ENCODE peak calls at places on chromosomes 13 and 19, in five cellular contexts. One of them, this sample, is unnamed.

GRCh38 chr19:34269968-34270621 is 15.7 kb downstream of the GARRE1 start:
- DNase-seq in GM10248: peak
- DNase-seq in upper lobe of left lung: no peak
- DNase-seq in mammary epithelial cell: peak
- DNase-seq in colonic mucosa: peak
- DNase-seq in this sample: peak

GRCh38 chr19:13833330-13834265 is 38.4 kb downstream of the ZSWIM4 start:
- DNase-seq in GM10248: peak
- DNase-seq in upper lobe of left lung: peak
- DNase-seq in mammary epithelial cell: peak
- DNase-seq in colonic mucosa: peak
- DNase-seq in this sample: peak

GRCh38 chr13:80166352-80166751 is 174.6 kb downstream of the SPRY2 start:
- DNase-seq in GM10248: no peak
- DNase-seq in upper lobe of left lung: no peak
- DNase-seq in mammary epithelial cell: no peak
- DNase-seq in colonic mucosa: no peak
- DNase-seq in this sample: no peak

GRCh38 chr13:48403151-48403631 is 9.7 kb downstream of the LPAR6 start:
- DNase-seq in GM10248: peak
- DNase-seq in upper lobe of left lung: no peak
- DNase-seq in mammary epithelial cell: no peak
- DNase-seq in colonic mucosa: no peak
- DNase-seq in this sample: no peak

GRCh38 chr13:64758520-64758919 is 2471.6 kb downstream of the PCDH9 start:
- DNase-seq in GM10248: no peak
- DNase-seq in upper lobe of left lung: no peak
- DNase-seq in mammary epithelial cell: no peak
- DNase-seq in colonic mucosa: no peak
- DNase-seq in this sample: no peak

GRCh38 chr13:110010433-110011135 is 224.2 kb upstream of the IRS2 start:
- DNase-seq in GM10248: no peak
- DNase-seq in upper lobe of left lung: no peak
- DNase-seq in mammary epithelial cell: no peak
- DNase-seq in colonic mucosa: no peak
- DNase-seq in this sample: no peak

GRCh38 chr13:43058836-43059235 is 35.5 kb downstream of the DNAJC15 start:
- DNase-seq in GM10248: no peak
- DNase-seq in upper lobe of left lung: no peak
- DNase-seq in mammary epithelial cell: no peak
- DNase-seq in colonic mucosa: no peak
- DNase-seq in this sample: no peak

GRCh38 chr19:33300016-33300981 is 2.0 kb downstream of the CEBPA start:
- DNase-seq in GM10248: no peak
- DNase-seq in upper lobe of left lung: peak
- DNase-seq in mammary epithelial cell: no peak
- DNase-seq in colonic mucosa: no peak
- DNase-seq in this sample: no peak

GRCh38 chr19:29512748-29513147 is 13.0 kb upstream of the VSTM2B start:
- DNase-seq in GM10248: no peak
- DNase-seq in upper lobe of left lung: no peak
- DNase-seq in mammary epithelial cell: no peak
- DNase-seq in colonic mucosa: no peak
- DNase-seq in this sample: no peak

GRCh38 chr13:74464656-74465055 is 330.5 kb upstream of the KLF12 start:
- DNase-seq in GM10248: no peak
- DNase-seq in upper lobe of left lung: no peak
- DNase-seq in mammary epithelial cell: no peak
- DNase-seq in colonic mucosa: no peak
- DNase-seq in this sample: no peak

GRCh38 chr19:51368366-51369282 is at the start of gene CLDND2:
- DNase-seq in GM10248: no peak
- DNase-seq in upper lobe of left lung: no peak
- DNase-seq in mammary epithelial cell: no peak
- DNase-seq in colonic mucosa: no peak
- DNase-seq in this sample: no peak

GRCh38 chr19:13764101-13764807 is at the start of gene MRI1:
- DNase-seq in GM10248: peak
- DNase-seq in upper lobe of left lung: peak
- DNase-seq in mammary epithelial cell: peak
- DNase-seq in colonic mucosa: peak
- DNase-seq in this sample: peak

GRCh38 chr13:59931621-59932020 is 232.1 kb downstream of the DIAPH3 start:
- DNase-seq in GM10248: no peak
- DNase-seq in upper lobe of left lung: no peak
- DNase-seq in mammary epithelial cell: peak
- DNase-seq in colonic mucosa: no peak
- DNase-seq in this sample: no peak

GRCh38 chr13:47858042-47858677 is 142.9 kb downstream of the SUCLA2 start:
- DNase-seq in GM10248: no peak
- DNase-seq in upper lobe of left lung: no peak
- DNase-seq in mammary epithelial cell: no peak
- DNase-seq in colonic mucosa: no peak
- DNase-seq in this sample: no peak

GRCh38 chr13:90750021-90750420 is 597.5 kb upstream of the MIR17HG start:
- DNase-seq in GM10248: no peak
- DNase-seq in upper lobe of left lung: no peak
- DNase-seq in mammary epithelial cell: no peak
- DNase-seq in colonic mucosa: no peak
- DNase-seq in this sample: no peak

GRCh38 chr13:30529085-30529815 is 63.5 kb upstream of the HMGB1 start:
- DNase-seq in GM10248: peak
- DNase-seq in upper lobe of left lung: no peak
- DNase-seq in mammary epithelial cell: no peak
- DNase-seq in colonic mucosa: no peak
- DNase-seq in this sample: no peak

GRCh38 chr19:49786432-49786831 is 19.6 kb downstream of the AP2A1 start:
- DNase-seq in GM10248: no peak
- DNase-seq in upper lobe of left lung: no peak
- DNase-seq in mammary epithelial cell: peak
- DNase-seq in colonic mucosa: no peak
- DNase-seq in this sample: peak

GRCh38 chr19:43664008-43664407 is 6.0 kb downstream of the PLAUR start:
- DNase-seq in GM10248: no peak
- DNase-seq in upper lobe of left lung: no peak
- DNase-seq in mammary epithelial cell: no peak
- DNase-seq in colonic mucosa: no peak
- DNase-seq in this sample: no peak

GRCh38 chr19:13215572-13216380 is 65.6 kb downstream of the IER2 start:
- DNase-seq in GM10248: no peak
- DNase-seq in upper lobe of left lung: no peak
- DNase-seq in mammary epithelial cell: peak
- DNase-seq in colonic mucosa: no peak
- DNase-seq in this sample: no peak

GRCh38 chr19:35715355-35715809 is 2.4 kb upstream of the KMT2B start:
- DNase-seq in GM10248: no peak
- DNase-seq in upper lobe of left lung: peak
- DNase-seq in mammary epithelial cell: no peak
- DNase-seq in colonic mucosa: no peak
- DNase-seq in this sample: no peak

GRCh38 chr19:35712910-35713845 is 4.6 kb upstream of the KMT2B start:
- DNase-seq in GM10248: peak
- DNase-seq in upper lobe of left lung: no peak
- DNase-seq in mammary epithelial cell: no peak
- DNase-seq in colonic mucosa: no peak
- DNase-seq in this sample: no peak

GRCh38 chr19:35713904-35714440 is 3.8 kb upstream of the KMT2B start:
- DNase-seq in GM10248: no peak
- DNase-seq in upper lobe of left lung: no peak
- DNase-seq in mammary epithelial cell: no peak
- DNase-seq in colonic mucosa: no peak
- DNase-seq in this sample: no peak

GRCh38 chr19:35715981-35716734 is 1.6 kb upstream of the KMT2B start:
- DNase-seq in GM10248: no peak
- DNase-seq in upper lobe of left lung: peak
- DNase-seq in mammary epithelial cell: no peak
- DNase-seq in colonic mucosa: peak
- DNase-seq in this sample: peak

GRCh38 chr19:35714601-35715354 is 3.0 kb upstream of the KMT2B start:
- DNase-seq in GM10248: peak
- DNase-seq in upper lobe of left lung: peak
- DNase-seq in mammary epithelial cell: no peak
- DNase-seq in colonic mucosa: no peak
- DNase-seq in this sample: no peak
- TF ChIP-seq CTCF in GM10248: peak
- TF ChIP-seq CTCF in upper lobe of left lung: no peak
- TF ChIP-seq CTCF in mammary epithelial cell: no peak
- TF ChIP-seq CTCF in colonic mucosa: no peak
- TF ChIP-seq CTCF in this sample: no peak

GRCh38 chr19:35911173-35911572 is 3.1 kb upstream of the TYROBP start:
- DNase-seq in GM10248: no peak
- DNase-seq in upper lobe of left lung: no peak
- DNase-seq in mammary epithelial cell: no peak
- DNase-seq in colonic mucosa: no peak
- DNase-seq in this sample: no peak
- TF ChIP-seq CTCF in GM10248: no peak
- TF ChIP-seq CTCF in upper lobe of left lung: no peak
- TF ChIP-seq CTCF in mammary epithelial cell: no peak
- TF ChIP-seq CTCF in colonic mucosa: no peak
- TF ChIP-seq CTCF in this sample: no peak

GRCh38 chr13:76972430-76972829 is 19.5 kb upstream of the CLN5 start:
- DNase-seq in GM10248: no peak
- DNase-seq in upper lobe of left lung: no peak
- DNase-seq in mammary epithelial cell: no peak
- DNase-seq in colonic mucosa: no peak
- DNase-seq in this sample: no peak
- TF ChIP-seq CTCF in GM10248: no peak
- TF ChIP-seq CTCF in upper lobe of left lung: no peak
- TF ChIP-seq CTCF in mammary epithelial cell: no peak
- TF ChIP-seq CTCF in colonic mucosa: no peak
- TF ChIP-seq CTCF in this sample: no peak

DNA sequence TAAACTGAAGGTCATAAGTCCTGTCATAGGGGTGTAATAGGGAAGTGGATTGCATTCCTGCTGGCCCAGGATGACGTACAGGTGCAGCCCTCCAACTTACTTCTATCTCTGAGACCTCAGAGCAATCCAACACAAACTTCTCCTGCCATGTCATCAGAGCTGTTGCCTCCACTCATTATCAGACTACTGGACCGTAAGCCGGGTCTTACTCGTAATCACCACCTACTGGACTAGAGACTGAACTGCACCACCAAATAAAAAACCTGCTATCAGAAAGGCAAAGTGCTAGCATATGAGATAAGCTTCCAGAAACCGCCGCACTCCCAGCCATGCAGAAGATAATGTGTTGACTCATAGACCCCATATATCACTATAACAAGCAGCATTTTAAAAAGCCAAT is 102.1 kb downstream of the SLITRK1 start:
- DNase-seq in GM10248: no peak
- DNase-seq in upper lobe of left lung: no peak
- DNase-seq in mammary epithelial cell: peak
- DNase-seq in colonic mucosa: no peak
- DNase-seq in this sample: no peak
- TF ChIP-seq CTCF in GM10248: no peak
- TF ChIP-seq CTCF in upper lobe of left lung: peak
- TF ChIP-seq CTCF in mammary epithelial cell: peak
- TF ChIP-seq CTCF in colonic mucosa: no peak
- TF ChIP-seq CTCF in this sample: no peak

GRCh38 chr13:45439000-45439399 is 20.8 kb upstream of the SLC25A30 start:
- DNase-seq in GM10248: no peak
- DNase-seq in upper lobe of left lung: no peak
- DNase-seq in mammary epithelial cell: no peak
- DNase-seq in colonic mucosa: no peak
- DNase-seq in this sample: no peak
- TF ChIP-seq CTCF in GM10248: no peak
- TF ChIP-seq CTCF in upper lobe of left lung: no peak
- TF ChIP-seq CTCF in mammary epithelial cell: no peak
- TF ChIP-seq CTCF in colonic mucosa: no peak
- TF ChIP-seq CTCF in this sample: no peak

GRCh38 chr19:19110410-19111137 is 27.7 kb downstream of the TMEM161A start:
- DNase-seq in GM10248: peak
- DNase-seq in upper lobe of left lung: peak
- DNase-seq in mammary epithelial cell: no peak
- DNase-seq in colonic mucosa: no peak
- DNase-seq in this sample: no peak

GRCh38 chr19:19111967-19112580 is 26.2 kb downstream of the TMEM161A start:
- DNase-seq in GM10248: no peak
- DNase-seq in upper lobe of left lung: no peak
- DNase-seq in mammary epithelial cell: no peak
- DNase-seq in colonic mucosa: no peak
- DNase-seq in this sample: no peak

GRCh38 chr19:19115954-19116353 is 22.3 kb downstream of the TMEM161A start:
- DNase-seq in GM10248: peak
- DNase-seq in upper lobe of left lung: no peak
- DNase-seq in mammary epithelial cell: no peak
- DNase-seq in colonic mucosa: peak
- DNase-seq in this sample: no peak

GRCh38 chr19:19111138-19111835 is 27.0 kb downstream of the TMEM161A start:
- DNase-seq in GM10248: no peak
- DNase-seq in upper lobe of left lung: no peak
- DNase-seq in mammary epithelial cell: no peak
- DNase-seq in colonic mucosa: no peak
- DNase-seq in this sample: no peak

DNA sequence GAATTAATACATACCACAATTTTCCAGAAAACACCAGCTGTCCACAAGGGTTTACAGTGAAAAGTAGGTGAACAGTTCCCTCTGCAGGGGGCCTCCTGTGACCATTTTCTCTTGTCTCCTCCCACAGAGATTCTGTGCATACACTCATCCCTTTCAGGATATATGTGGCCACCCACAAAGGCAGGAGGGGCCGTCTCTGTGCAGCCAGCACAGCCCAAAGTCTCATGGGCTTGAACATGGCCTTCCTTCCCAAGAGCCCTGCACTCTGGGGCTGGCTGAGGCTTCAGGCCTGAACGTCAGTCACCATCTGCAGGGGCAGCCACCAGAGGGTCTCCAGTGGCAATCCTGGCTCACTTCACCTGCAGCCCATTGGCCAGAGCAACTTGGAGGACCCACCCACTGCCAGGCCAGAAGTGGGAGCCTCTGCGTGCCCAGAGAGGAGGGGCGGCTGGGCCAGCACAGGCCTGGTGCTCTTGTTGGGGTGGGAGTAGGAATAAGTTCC is 25.2 kb downstream of the TMEM161A start:
- DNase-seq in GM10248: peak
- DNase-seq in upper lobe of left lung: no peak
- DNase-seq in mammary epithelial cell: no peak
- DNase-seq in colonic mucosa: no peak
- DNase-seq in this sample: no peak
- TF ChIP-seq CTCF in GM10248: no peak
- TF ChIP-seq CTCF in upper lobe of left lung: no peak
- TF ChIP-seq CTCF in mammary epithelial cell: no peak
- TF ChIP-seq CTCF in colonic mucosa: no peak
- TF ChIP-seq CTCF in this sample: no peak

This sample was measured in uterus.